ENCODE peak calls at places on chromosomes 13 and 19, in six cellular contexts. A is astrocyte of the cerebellum, B is GM23338, I is Calu3, Y is foreskin fibroblast, W is BJ. X is an unnamed sample.

GRCh38 chr13:64993514-64994164 is 2236.5 kb downstream of the PCDH9 start:
- DNase-seq in I (no peak), A (no peak), W (no peak), B (no peak), Y (no peak), X (no peak)

GRCh38 chr13:27341616-27342015 is 71.0 kb downstream of the RASL11A start:
- DNase-seq in I (no peak), A (no peak), B (peak), Y (no peak), W (no peak), X (peak)

GRCh38 chr13:21218351-21219043 is 42.0 kb downstream of the MRPL57 start:
- DNase-seq in A (no peak), B (no peak), W (no peak), Y (no peak), I (no peak), X (peak)

GRCh38 chr13:68440874-68441273 is 1210.7 kb upstream of the PCDH9 start:
- DNase-seq in B (no peak), Y (no peak), I (no peak), A (no peak), W (no peak), X (no peak)

GRCh38 chr13:49545661-49546060 is 39.7 kb downstream of the RCBTB1 start:
- DNase-seq in W (no peak), Y (no peak), A (no peak), B (no peak), I (no peak), X (no peak)

GRCh38 chr13:113627136-113627535 is 30.9 kb downstream of the ATP4B start:
- DNase-seq in B (no peak), I (no peak), Y (no peak), A (no peak), W (no peak), X (no peak)

GRCh38 chr19:49356382-49356781 is 5.8 kb downstream of the TEAD2 start:
- DNase-seq in A (no peak), B (no peak), W (no peak), Y (peak), I (no peak), X (no peak)

GRCh38 chr19:17246681-17247425 is 1.1 kb upstream of the NR2F6 start:
- DNase-seq in W (no peak), I (no peak), B (peak), A (no peak), Y (peak), X (peak)

GRCh38 chr19:17841810-17842662 is 5.7 kb downstream of the JAK3 start:
- DNase-seq in A (peak), Y (peak), I (peak), W (no peak), B (peak), X (peak)

GRCh38 chr13:44219808-44220544 is 153.6 kb upstream of the SERP2 start:
- DNase-seq in I (no peak), A (no peak), B (no peak), W (no peak), Y (peak), X (peak)

DNA sequence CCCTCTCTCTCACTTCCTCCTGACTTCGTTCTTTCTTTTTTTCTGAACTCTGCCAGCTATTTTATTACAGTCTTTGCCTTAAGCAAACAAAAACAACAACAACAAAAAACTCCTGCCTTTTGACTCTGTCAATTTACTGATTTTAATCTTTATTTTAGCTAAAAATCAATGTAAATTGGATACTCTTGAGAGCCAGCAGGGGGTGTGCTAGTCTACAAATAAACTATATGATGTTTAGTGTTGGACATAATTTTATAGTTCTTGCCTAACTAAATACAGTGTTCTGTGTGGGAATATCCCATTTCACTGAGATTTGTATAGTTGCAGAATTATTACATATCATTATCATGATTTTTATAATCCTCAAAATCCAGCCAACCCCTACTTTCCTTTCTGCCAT is 1199.9 kb upstream of the SPRY2 start:
- DNase-seq in W (no peak), A (peak), Y (peak), B (peak), I (no peak), X (no peak)
- TF ChIP-seq CTCF in W (no peak), A (peak), Y (no peak), B (no peak), I (no peak), X (no peak)

GRCh38 chr13:51768378-51768921 is 35.5 kb downstream of the DHRS12 start:
- DNase-seq in Y (no peak), A (no peak), W (no peak), I (no peak), B (peak), X (no peak)
- TF ChIP-seq CTCF in Y (no peak), A (no peak), W (no peak), I (no peak), B (peak), X (no peak)

GRCh38 chr19:56611288-56611687 is 16.2 kb downstream of the ZNF71 start:
- DNase-seq in I (no peak), B (peak), W (no peak), Y (no peak), A (no peak), X (no peak)
- TF ChIP-seq CTCF in I (no peak), B (peak), W (no peak), Y (no peak), A (no peak), X (no peak)

DNA sequence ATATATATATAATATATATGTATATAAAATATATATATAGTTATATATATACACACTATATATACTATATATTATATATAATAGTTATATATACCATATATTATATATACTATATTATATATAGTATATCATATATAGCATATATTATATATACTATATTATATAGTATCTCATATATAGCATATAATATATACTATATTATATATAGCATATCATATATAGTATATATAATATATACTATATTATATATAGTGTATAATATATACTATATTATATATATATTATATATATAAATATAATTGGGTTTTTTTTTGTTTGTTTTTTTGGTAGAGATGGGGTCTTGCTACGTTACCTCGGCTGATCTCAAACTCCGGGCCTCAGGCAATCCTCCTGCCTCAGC is 11.6 kb upstream of the HNRNPL start:
- DNase-seq in B (no peak), A (no peak), I (no peak), Y (no peak), W (no peak), X (no peak)
- TF ChIP-seq CTCF in B (no peak), A (no peak), I (no peak), Y (no peak), W (no peak), X (no peak)

DNA sequence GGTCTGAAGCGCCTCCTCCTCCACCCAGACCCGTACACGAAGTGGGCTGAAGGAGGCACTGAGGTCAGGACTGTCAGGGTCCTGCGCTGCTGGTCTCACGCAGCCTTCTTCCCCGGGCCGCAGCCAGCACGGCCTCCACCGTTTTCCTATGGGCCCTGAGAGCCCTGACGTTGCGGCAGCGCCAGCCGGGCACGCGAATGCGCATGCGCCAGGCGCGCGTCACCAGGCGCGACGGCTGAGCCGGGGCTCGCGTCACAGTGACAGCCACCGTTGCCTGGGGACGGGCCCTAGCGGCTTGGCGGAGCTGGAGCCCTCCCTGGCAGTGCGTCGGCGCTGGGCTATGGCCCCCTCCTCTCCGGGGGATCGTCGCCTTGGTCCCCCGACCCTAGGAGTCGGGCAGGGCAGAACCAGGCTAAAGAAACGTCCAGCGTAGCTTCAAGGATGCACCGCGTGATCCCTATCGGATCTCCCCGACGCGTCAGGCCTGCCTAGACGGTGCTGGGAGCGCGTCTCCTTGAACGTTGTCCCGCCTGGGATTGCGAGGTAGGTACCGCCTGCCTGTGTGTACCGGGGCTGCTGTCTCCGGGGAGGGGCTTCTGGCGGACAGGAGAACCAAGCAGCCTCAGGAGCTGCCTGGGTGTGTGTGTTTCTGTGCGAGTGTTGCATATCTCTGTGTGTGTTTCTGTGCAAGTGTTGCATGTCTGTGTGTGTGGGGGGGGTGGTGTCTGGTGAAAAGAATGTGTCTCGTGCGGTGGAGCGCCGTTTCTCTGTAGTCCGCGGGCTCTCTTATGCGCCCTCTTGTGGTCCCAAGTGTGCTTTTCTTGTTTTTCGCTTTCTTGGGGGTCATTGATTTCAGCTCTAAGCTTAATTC is 43.2 kb downstream of the ZNF571 start:
- DNase-seq in B (peak), A (peak), W (peak), Y (peak), I (no peak), X (peak)
- TF ChIP-seq CTCF in B (peak), A (peak), W (peak), Y (peak), I (no peak), X (peak)

DNA sequence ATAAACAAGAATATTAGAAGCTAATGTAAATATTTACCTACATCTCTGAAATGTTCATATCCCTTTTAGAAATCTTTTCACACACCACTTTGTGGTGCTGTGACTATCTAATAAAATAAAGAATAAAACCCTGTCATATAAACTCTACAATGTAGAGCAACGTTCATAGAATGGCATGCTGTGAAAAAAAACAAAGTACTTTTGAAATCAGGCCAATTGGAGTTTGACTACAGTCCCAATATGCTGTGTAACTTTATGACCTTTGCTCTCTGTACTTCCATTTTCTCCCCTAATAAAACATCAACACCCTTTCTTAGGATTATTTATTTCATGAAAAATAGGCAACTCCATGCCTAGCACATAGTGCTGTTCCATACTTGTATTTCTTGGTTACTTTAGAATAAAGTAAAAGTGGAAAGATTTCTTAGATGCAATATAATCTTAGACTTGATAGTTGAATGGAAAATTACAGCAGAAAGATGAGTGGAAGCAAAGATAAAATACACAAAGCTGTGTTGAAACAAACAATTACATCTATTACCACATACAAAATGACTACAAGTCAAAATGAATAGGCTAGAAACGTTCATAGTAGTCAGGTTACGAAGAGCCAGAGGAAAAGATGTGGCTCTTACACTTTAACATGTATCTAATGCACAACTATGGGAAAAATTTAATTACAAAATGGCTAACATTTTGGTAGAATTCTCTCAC is 613.2 kb upstream of the SLITRK5 start:
- DNase-seq in I (no peak), W (no peak), B (no peak), Y (no peak), A (no peak), X (peak)
- TF ChIP-seq CTCF in I (no peak), W (no peak), B (no peak), Y (no peak), A (no peak), X (no peak)

GRCh38 chr19:32748948-32749347 is 29.4 kb downstream of the TDRD12 start:
- DNase-seq in I (no peak), Y (no peak), A (no peak), B (no peak), W (no peak), X (no peak)

GRCh38 chr19:32750441-32751055 is 31.0 kb downstream of the TDRD12 start:
- DNase-seq in W (no peak), I (no peak), Y (no peak), B (peak), A (no peak), X (no peak)

GRCh38 chr19:32751066-32751465 is 31.5 kb downstream of the TDRD12 start:
- DNase-seq in A (no peak), W (no peak), I (no peak), B (no peak), Y (no peak), X (no peak)

GRCh38 chr19:32749361-32749760 is 29.8 kb downstream of the TDRD12 start:
- DNase-seq in B (no peak), A (no peak), I (no peak), Y (no peak), W (no peak), X (no peak)

DNA sequence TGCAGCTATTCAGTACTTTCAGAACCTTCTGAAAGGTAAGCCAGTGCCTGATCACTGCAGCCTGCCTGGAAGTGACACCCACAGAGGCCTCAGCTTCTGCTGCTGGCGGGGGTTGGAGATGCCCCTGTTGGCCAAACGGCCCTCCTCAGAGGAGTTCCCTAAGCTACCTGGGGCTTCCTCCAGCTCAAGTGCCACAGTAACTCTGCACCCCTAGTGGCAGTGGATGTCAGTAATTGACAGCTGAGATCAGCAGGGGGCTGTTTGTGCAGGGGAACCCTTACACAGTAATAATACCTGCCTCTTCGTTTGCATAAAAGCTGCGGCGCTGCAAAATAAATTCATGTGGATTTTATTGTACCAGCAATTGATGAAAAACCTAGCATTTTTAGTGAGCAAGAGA is 28.9 kb downstream of the TDRD12 start:
- DNase-seq in Y (no peak), I (peak), W (no peak), B (peak), A (no peak), X (no peak)
- TF ChIP-seq CTCF in Y (no peak), I (no peak), W (no peak), B (peak), A (no peak), X (peak)

GRCh38 chr19:4575267-4575793 is 15.8 kb upstream of the SEMA6B start:
- DNase-seq in B (peak), W (peak), Y (peak), I (peak), A (peak), X (peak)

GRCh38 chr19:4571305-4571917 is 11.9 kb upstream of the SEMA6B start:
- DNase-seq in W (no peak), Y (no peak), I (no peak), B (no peak), A (no peak), X (no peak)

GRCh38 chr19:4575978-4576933 is 16.8 kb upstream of the SEMA6B start:
- DNase-seq in I (peak), W (no peak), Y (peak), B (peak), A (no peak), X (peak)

GRCh38 chr19:4570916-4571304 is 11.4 kb upstream of the SEMA6B start:
- DNase-seq in A (no peak), Y (no peak), B (no peak), W (no peak), I (no peak), X (no peak)

GRCh38 chr19:4573682-4574081 is 14.2 kb upstream of the SEMA6B start:
- DNase-seq in B (no peak), I (no peak), Y (no peak), W (no peak), A (no peak), X (no peak)
- TF ChIP-seq CTCF in B (no peak), I (no peak), Y (no peak), W (no peak), A (no peak), X (no peak)

X was measured in fibroblast of villous mesenchyme.